ENCODE peak calls at places on chromosomes 5 and 9, in nine cellular contexts. X is A549, L is psoas muscle, T is colonic mucosa, R is progenitor cell of endocrine pancreas, O is dorsolateral prefrontal cortex, E is fibroblast of the aortic adventitia, J is HFFc6, D is H9. S is an unnamed sample.

GRCh38 chr9:18543406-18543965 is 69.5 kb downstream of the ADAMTSL1 start:
- DNase-seq in X (no peak), L (no peak), T (no peak), R (no peak), O (no peak), E (peak), J (peak), D (no peak), S (no peak)

GRCh38 chr9:122857810-122858209 is 29.4 kb upstream of the PDCL start:
- DNase-seq in X (no peak), L (no peak), T (no peak), R (no peak), O (no peak), E (no peak), J (no peak), D (no peak), S (no peak)

GRCh38 chr9:92151691-92152393 is 36.6 kb upstream of the SPTLC1 start:
- DNase-seq in X (no peak), L (no peak), T (no peak), R (no peak), O (no peak), E (peak), J (peak), D (no peak), S (no peak)

GRCh38 chr5:116542619-116543018 is 32.0 kb downstream of the SEMA6A start:
- DNase-seq in X (no peak), L (no peak), T (peak), R (no peak), O (no peak), E (no peak), J (no peak), D (no peak), S (no peak)

GRCh38 chr5:157431544-157432200 is 28.3 kb upstream of the NIPAL4 start:
- DNase-seq in X (peak), L (no peak), T (peak), R (no peak), O (no peak), E (peak), J (peak), D (no peak), S (peak)

GRCh38 chr9:107739601-107740082 is 250.1 kb upstream of the KLF4 start:
- DNase-seq in X (no peak), L (peak), T (peak), R (no peak), O (peak), E (peak), J (no peak), D (no peak), S (no peak)

GRCh38 chr5:154370119-154370518 is 75.7 kb upstream of the SAP30L start:
- DNase-seq in X (no peak), L (no peak), T (no peak), R (no peak), O (no peak), E (no peak), J (peak), D (no peak), S (no peak)

GRCh38 chr9:64773491-64773931 is 511.5 kb downstream of the FOXD4L5 start:
- DNase-seq in X (no peak), L (no peak), T (peak), R (peak), O (no peak), E (no peak), J (no peak), D (peak), S (no peak)

GRCh38 chr5:2960309-2960708 is 208.8 kb upstream of the IRX2 start:
- DNase-seq in X (no peak), L (no peak), T (no peak), R (no peak), O (no peak), E (no peak), J (no peak), D (no peak), S (no peak)

GRCh38 chr9:4206718-4207117 is 93.2 kb downstream of the GLIS3 start:
- DNase-seq in X (no peak), L (no peak), T (no peak), R (no peak), O (no peak), E (peak), J (no peak), D (no peak), S (no peak)

GRCh38 chr9:117555964-117556629 is 141.2 kb upstream of the ASTN2 start:
- DNase-seq in X (peak), L (peak), T (peak), R (peak), O (peak), E (peak), J (peak), D (peak), S (peak)

GRCh38 chr5:10682801-10683525 is 78.1 kb downstream of the DAP start:
- DNase-seq in X (no peak), L (no peak), T (no peak), R (no peak), O (no peak), E (no peak), J (no peak), D (no peak), S (no peak)

GRCh38 chr9:100099722-100100042 is 639 bp downstream of the INVS start:
- DNase-seq in X (no peak), L (peak), T (no peak), R (no peak), O (peak), E (no peak), J (no peak), D (no peak), S (peak)

GRCh38 chr9:106953166-106953565 is 90.2 kb downstream of the ZNF462 start:
- DNase-seq in X (peak), L (no peak), T (no peak), R (no peak), O (no peak), E (no peak), J (peak), D (no peak), S (no peak)

GRCh38 chr9:136484153-136485048 is 1.6 kb upstream of the SEC16A start:
- DNase-seq in X (peak), L (no peak), T (peak), R (peak), O (no peak), E (no peak), J (peak), D (no peak), S (peak)

GRCh38 chr9:79256691-79257213 is 315.0 kb upstream of the TLE4 start:
- DNase-seq in X (no peak), L (no peak), T (no peak), R (peak), O (no peak), E (peak), J (peak), D (no peak), S (no peak)

GRCh38 chr5:176529116-176529823 is 7.9 kb downstream of the RNF44 start:
- DNase-seq in X (no peak), L (no peak), T (no peak), R (no peak), O (no peak), E (no peak), J (no peak), D (no peak), S (no peak)

GRCh38 chr5:669842-670395 is 23.2 kb downstream of the TPPP start:
- DNase-seq in X (no peak), L (no peak), T (no peak), R (no peak), O (peak), E (no peak), J (no peak), D (no peak), S (no peak)

GRCh38 chr5:1429066-1429465 is 16.2 kb downstream of the SLC6A3 start:
- DNase-seq in X (no peak), L (no peak), T (no peak), R (no peak), O (peak), E (no peak), J (no peak), D (peak), S (no peak)

GRCh38 chr5:77133061-77133758 is 46.1 kb upstream of the ZBED3 start:
- DNase-seq in X (peak), L (peak), T (peak), R (no peak), O (peak), E (peak), J (peak), D (no peak), S (peak)

GRCh38 chr9:10704720-10705119 is 91.9 kb upstream of the PTPRD start:
- DNase-seq in X (no peak), L (no peak), T (no peak), R (no peak), O (no peak), E (no peak), J (no peak), D (no peak), S (no peak)

GRCh38 chr5:6574537-6574936 is 58.3 kb downstream of the NSUN2 start:
- DNase-seq in X (no peak), L (no peak), T (no peak), R (no peak), O (no peak), E (no peak), J (no peak), D (peak), S (no peak)

GRCh38 chr5:25357605-25358004 is 712.8 kb upstream of the CDH10 start:
- DNase-seq in X (no peak), L (no peak), T (no peak), R (no peak), O (no peak), E (no peak), J (no peak), D (no peak), S (no peak)

GRCh38 chr5:68424799-68425537 is 209.4 kb downstream of the PIK3R1 start:
- DNase-seq in X (no peak), L (no peak), T (peak), R (no peak), O (no peak), E (peak), J (peak), D (no peak), S (no peak)

GRCh38 chr5:127887282-127887681 is 184.1 kb downstream of the CCDC192 start:
- DNase-seq in X (peak), L (no peak), T (no peak), R (no peak), O (no peak), E (peak), J (no peak), D (no peak), S (no peak)

GRCh38 chr9:126069400-126069955 is 257.2 kb upstream of the MVB12B start:
- DNase-seq in X (no peak), L (no peak), T (no peak), R (no peak), O (no peak), E (no peak), J (no peak), D (no peak), S (no peak)
- TF ChIP-seq CTCF in X (no peak), L (no peak), T (no peak), R (no peak), O (no peak), E (no peak), J (no peak), D (no peak), S (no peak)

GRCh38 chr9:28073278-28073677 is 500.0 kb upstream of the C9orf72 start:
- DNase-seq in X (peak), L (no peak), T (peak), R (no peak), O (no peak), E (peak), J (no peak), D (no peak), S (peak)
- TF ChIP-seq CTCF in X (peak), L (peak), T (peak), R (peak), O (peak), E (no peak), J (peak), D (peak), S (peak)

GRCh38 chr5:133253661-133254060 is 201.8 kb downstream of the HSPA4 start:
- DNase-seq in X (no peak), L (no peak), T (no peak), R (no peak), O (no peak), E (no peak), J (no peak), D (no peak), S (no peak)
- TF ChIP-seq CTCF in X (no peak), L (no peak), T (no peak), R (no peak), O (no peak), E (no peak), J (no peak), D (no peak), S (no peak)

GRCh38 chr5:36686881-36687280 is 80.5 kb downstream of the SLC1A3 start:
- DNase-seq in X (no peak), L (no peak), T (no peak), R (no peak), O (no peak), E (no peak), J (no peak), D (no peak), S (no peak)

GRCh38 chr5:36690041-36690941 is 83.9 kb downstream of the SLC1A3 start:
- DNase-seq in X (peak), L (peak), T (peak), R (peak), O (peak), E (peak), J (peak), D (peak), S (peak)

GRCh38 chr5:36691241-36691640 is 84.8 kb downstream of the SLC1A3 start:
- DNase-seq in X (no peak), L (no peak), T (no peak), R (no peak), O (no peak), E (no peak), J (no peak), D (no peak), S (no peak)

GRCh38 chr5:36689225-36689624 is 82.8 kb downstream of the SLC1A3 start:
- DNase-seq in X (no peak), L (no peak), T (no peak), R (no peak), O (no peak), E (peak), J (no peak), D (no peak), S (no peak)

DNA sequence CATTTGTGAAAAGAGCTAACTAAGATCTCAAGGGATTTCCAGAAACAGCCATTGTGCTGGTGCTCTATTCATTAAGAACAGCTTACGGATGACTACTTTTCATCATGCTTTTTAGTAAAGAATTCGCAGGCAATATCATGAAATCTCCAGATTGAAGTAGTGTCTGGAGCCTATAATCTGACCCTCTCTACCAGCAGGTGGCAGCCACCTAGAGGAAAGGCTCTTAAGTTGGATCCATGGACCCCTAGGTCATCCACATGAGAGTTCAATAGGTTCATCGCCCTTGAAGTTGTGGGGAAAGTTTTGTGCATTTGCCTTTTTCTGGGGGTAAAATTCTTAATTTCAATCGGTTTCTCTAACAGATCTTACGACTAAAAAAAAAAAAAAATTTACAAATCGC is 82.3 kb downstream of the SLC1A3 start:
- DNase-seq in X (peak), L (no peak), T (no peak), R (no peak), O (no peak), E (no peak), J (no peak), D (no peak), S (peak)
- TF ChIP-seq CTCF in X (peak), L (no peak), T (no peak), R (peak), O (peak), E (peak), J (peak), D (peak), S (peak)

DNA sequence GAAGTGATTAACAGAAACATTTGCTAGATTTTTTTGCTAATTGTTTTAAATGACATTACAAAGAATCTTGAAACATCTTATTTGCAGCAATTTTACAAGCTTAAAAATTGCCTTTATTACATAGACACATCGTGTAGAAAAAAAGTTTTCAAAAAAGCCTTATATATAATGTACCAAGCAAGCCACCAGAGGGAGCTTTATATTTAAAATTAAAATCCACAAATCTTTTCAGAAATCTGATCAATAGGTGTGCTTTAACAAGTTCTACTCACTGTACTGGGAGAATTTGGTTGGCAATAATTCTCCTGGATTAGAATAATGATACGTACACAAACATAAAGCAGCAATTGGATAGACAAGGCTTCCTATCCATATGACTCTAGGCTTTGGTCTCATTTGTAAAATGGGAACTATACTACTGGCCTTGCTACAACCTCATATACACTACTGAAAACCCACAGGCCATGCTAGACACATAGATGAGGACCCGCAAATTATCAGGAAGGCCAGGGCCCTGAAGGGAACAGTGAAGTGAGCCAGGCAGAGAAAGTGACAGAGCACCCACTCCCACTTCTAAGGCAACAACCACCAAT is 4.8 kb downstream of the PSMB7 start:
- DNase-seq in X (no peak), L (no peak), T (no peak), R (no peak), O (no peak), E (peak), J (no peak), D (no peak), S (no peak)
- TF ChIP-seq CTCF in X (peak), L (peak), T (no peak), R (peak), O (peak), E (peak), J (peak), D (peak), S (peak)

DNA sequence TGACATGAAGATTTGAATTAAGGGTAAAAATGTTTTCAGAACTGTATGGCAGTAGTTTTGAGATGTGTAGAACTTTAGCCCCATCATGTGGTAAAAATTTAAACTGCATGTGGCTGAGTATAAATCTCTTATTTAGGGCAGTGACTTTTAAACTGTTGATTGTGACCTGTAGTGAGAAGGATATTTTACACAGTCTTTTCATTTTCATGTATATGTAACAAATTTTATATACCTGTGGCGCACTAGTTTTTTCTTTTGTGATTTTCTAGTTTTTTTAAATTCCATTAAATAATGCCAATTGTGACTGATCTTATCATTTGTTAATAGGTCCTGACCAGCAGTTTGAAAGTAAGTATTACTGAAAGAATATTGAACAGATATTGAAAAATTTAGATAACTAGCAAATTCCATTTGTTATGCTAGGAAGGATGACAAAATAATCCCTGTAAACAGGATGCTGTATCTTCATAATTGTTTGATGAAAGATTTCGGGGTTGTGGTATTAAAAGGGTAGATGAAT is 47.2 kb downstream of the GPBP1 start:
- DNase-seq in X (peak), L (no peak), T (no peak), R (no peak), O (no peak), E (peak), J (peak), D (no peak), S (peak)
- TF ChIP-seq CTCF in X (peak), L (peak), T (peak), R (peak), O (peak), E (peak), J (peak), D (peak), S (peak)

DNA sequence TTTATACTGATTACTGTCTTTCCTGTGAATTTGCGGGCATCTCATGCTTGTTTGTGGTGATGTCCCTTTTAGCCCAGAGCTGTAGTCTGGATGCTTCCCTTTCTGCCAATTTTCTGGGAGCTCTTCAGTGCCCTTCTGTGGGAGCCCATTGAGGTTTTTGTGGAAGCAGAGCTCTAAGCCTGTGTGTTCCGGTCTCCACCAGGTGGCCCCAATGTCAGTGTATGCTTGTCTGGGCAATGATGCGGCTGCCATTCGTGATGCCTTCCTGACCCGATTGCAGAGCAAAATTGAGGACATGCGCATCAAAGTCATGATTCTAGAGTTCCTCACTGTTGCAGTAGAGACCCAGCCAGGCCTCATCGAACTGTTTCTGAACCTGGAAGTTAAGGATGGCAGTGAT is 35.1 kb downstream of the SH3GLB2 start:
- DNase-seq in X (peak), L (no peak), T (no peak), R (no peak), O (peak), E (peak), J (no peak), D (peak), S (no peak)
- TF ChIP-seq CTCF in X (no peak), L (peak), T (no peak), R (peak), O (peak), E (peak), J (peak), D (peak), S (no peak)

GRCh38 chr9:87883990-87884389 is 1.3 kb downstream of the SPATA31E1 start:
- DNase-seq in X (peak), L (no peak), T (peak), R (no peak), O (no peak), E (no peak), J (no peak), D (peak), S (peak)
- TF ChIP-seq CTCF in X (peak), L (no peak), T (peak), R (peak), O (no peak), E (no peak), J (peak), D (peak), S (no peak)

GRCh38 chr9:96022445-96023031 is 147.0 kb downstream of the ERCC6L2 start:
- DNase-seq in X (no peak), L (no peak), T (peak), R (no peak), O (peak), E (no peak), J (no peak), D (peak), S (no peak)

GRCh38 chr9:96027271-96028131 is 152.0 kb downstream of the ERCC6L2 start:
- DNase-seq in X (no peak), L (no peak), T (no peak), R (no peak), O (no peak), E (no peak), J (no peak), D (peak), S (no peak)

GRCh38 chr9:96029722-96030515 is 154.4 kb downstream of the ERCC6L2 start:
- DNase-seq in X (peak), L (no peak), T (no peak), R (no peak), O (no peak), E (no peak), J (no peak), D (no peak), S (no peak)

GRCh38 chr9:96026655-96027213 is 151.2 kb downstream of the ERCC6L2 start:
- DNase-seq in X (no peak), L (no peak), T (no peak), R (no peak), O (no peak), E (no peak), J (no peak), D (no peak), S (no peak)

DNA sequence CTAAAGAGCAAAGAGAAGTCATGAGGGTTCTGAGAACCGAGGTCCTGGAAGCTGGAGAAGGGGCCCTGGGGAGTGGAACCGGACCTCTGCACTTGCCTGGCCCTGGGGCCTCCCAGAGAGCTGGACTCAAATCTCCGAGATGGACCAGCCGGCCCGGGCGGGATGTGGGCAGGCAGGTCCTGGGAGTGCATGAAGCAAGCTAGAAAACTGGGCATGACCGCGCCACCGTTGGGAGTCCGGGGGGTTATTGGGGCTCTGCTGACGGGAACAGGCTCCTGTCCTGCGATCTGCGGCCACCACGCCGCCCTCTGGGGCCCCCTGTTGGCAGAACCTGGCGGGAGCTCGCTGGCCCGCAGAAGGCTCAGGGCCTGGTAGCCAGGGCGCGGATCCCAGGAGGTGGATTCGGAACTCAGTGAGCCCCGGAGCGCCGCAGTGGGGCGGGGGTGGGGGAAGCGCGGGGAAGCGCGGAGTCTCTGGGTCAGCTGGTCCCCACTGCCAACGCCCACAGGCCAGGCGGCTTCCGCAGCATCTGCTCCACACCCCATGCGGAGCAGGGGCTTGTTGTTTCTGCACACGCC is 150.6 kb downstream of the ERCC6L2 start:
- DNase-seq in X (no peak), L (no peak), T (no peak), R (peak), O (no peak), E (no peak), J (no peak), D (peak), S (no peak)
- TF ChIP-seq CTCF in X (no peak), L (peak), T (no peak), R (peak), O (peak), E (no peak), J (peak), D (peak), S (no peak)